ENCODE peak calls at places on chromosome 5, in six cellular contexts. One of them, this sample, is unnamed.

GRCh38 chr5:1317921-1318565 is 23.2 kb upstream of the TERT start:
- DNase-seq in neuronal stem cell: no peak
- DNase-seq in fibroblast of pulmonary artery: no peak
- DNase-seq in uterus: no peak
- DNase-seq in psoas muscle: no peak
- DNase-seq in DND-41: no peak
- DNase-seq in this sample: no peak

GRCh38 chr5:150500905-150501304 is 7.0 kb upstream of the NDST1 start:
- DNase-seq in neuronal stem cell: no peak
- DNase-seq in fibroblast of pulmonary artery: no peak
- DNase-seq in uterus: no peak
- DNase-seq in psoas muscle: no peak
- DNase-seq in DND-41: no peak
- DNase-seq in this sample: no peak

GRCh38 chr5:154756203-154756870 is 1.2 kb downstream of the LARP1 start:
- DNase-seq in neuronal stem cell: peak; percentile 24
- DNase-seq in fibroblast of pulmonary artery: no peak
- DNase-seq in uterus: peak; percentile 49
- DNase-seq in psoas muscle: peak; percentile 56
- DNase-seq in DND-41: peak; percentile 50
- DNase-seq in this sample: peak; percentile 42

GRCh38 chr5:78497573-78498533 is 137.4 kb downstream of the SCAMP1 start:
- DNase-seq in neuronal stem cell: no peak
- DNase-seq in fibroblast of pulmonary artery: no peak
- DNase-seq in uterus: no peak
- DNase-seq in psoas muscle: no peak
- DNase-seq in DND-41: no peak
- DNase-seq in this sample: no peak

GRCh38 chr5:68554566-68555279 is 339.2 kb downstream of the PIK3R1 start:
- DNase-seq in neuronal stem cell: no peak
- DNase-seq in fibroblast of pulmonary artery: peak; percentile 88
- DNase-seq in uterus: peak; percentile 86
- DNase-seq in psoas muscle: peak; percentile 55
- DNase-seq in DND-41: no peak
- DNase-seq in this sample: peak; percentile 17

GRCh38 chr5:125254267-125254666 is 507.8 kb upstream of the ZNF608 start:
- DNase-seq in neuronal stem cell: no peak
- DNase-seq in fibroblast of pulmonary artery: no peak
- DNase-seq in uterus: no peak
- DNase-seq in psoas muscle: no peak
- DNase-seq in DND-41: no peak
- DNase-seq in this sample: no peak

GRCh38 chr5:65815156-65815555 is 93.2 kb downstream of the NLN start:
- DNase-seq in neuronal stem cell: no peak
- DNase-seq in fibroblast of pulmonary artery: peak; percentile 47
- DNase-seq in uterus: no peak
- DNase-seq in psoas muscle: no peak
- DNase-seq in DND-41: no peak
- DNase-seq in this sample: peak; percentile 43

GRCh38 chr5:139141841-139142240 is 56.3 kb downstream of the SIL1 start:
- DNase-seq in neuronal stem cell: no peak
- DNase-seq in fibroblast of pulmonary artery: peak; percentile 82
- DNase-seq in uterus: peak; percentile 72
- DNase-seq in psoas muscle: peak; percentile 37
- DNase-seq in DND-41: no peak
- DNase-seq in this sample: peak; percentile 81

GRCh38 chr5:36531401-36531800 is 75.0 kb upstream of the SLC1A3 start:
- DNase-seq in neuronal stem cell: no peak
- DNase-seq in fibroblast of pulmonary artery: no peak
- DNase-seq in uterus: no peak
- DNase-seq in psoas muscle: no peak
- DNase-seq in DND-41: no peak
- DNase-seq in this sample: no peak

GRCh38 chr5:110045153-110045552 is 355.4 kb downstream of the MAN2A1 start:
- DNase-seq in neuronal stem cell: no peak
- DNase-seq in fibroblast of pulmonary artery: peak; percentile 2
- DNase-seq in uterus: no peak
- DNase-seq in psoas muscle: no peak
- DNase-seq in DND-41: no peak
- DNase-seq in this sample: no peak

GRCh38 chr5:66848749-66849641 is 252.8 kb downstream of the MAST4 start:
- DNase-seq in neuronal stem cell: no peak
- DNase-seq in fibroblast of pulmonary artery: peak; percentile 71
- DNase-seq in uterus: no peak
- DNase-seq in psoas muscle: no peak
- DNase-seq in DND-41: no peak
- DNase-seq in this sample: no peak

GRCh38 chr5:72237415-72237814 is 82.6 kb downstream of the MRPS27 start:
- DNase-seq in neuronal stem cell: no peak
- DNase-seq in fibroblast of pulmonary artery: no peak
- DNase-seq in uterus: no peak
- DNase-seq in psoas muscle: no peak
- DNase-seq in DND-41: no peak
- DNase-seq in this sample: no peak

GRCh38 chr5:111432828-111433536 is 79.4 kb downstream of the STARD4 start:
- DNase-seq in neuronal stem cell: no peak
- DNase-seq in fibroblast of pulmonary artery: peak; percentile 14
- DNase-seq in uterus: no peak
- DNase-seq in psoas muscle: no peak
- DNase-seq in DND-41: no peak
- DNase-seq in this sample: no peak

GRCh38 chr5:62143268-62144229 is 162.5 kb upstream of the KIF2A start:
- DNase-seq in neuronal stem cell: peak; percentile 33
- DNase-seq in fibroblast of pulmonary artery: peak; percentile 57
- DNase-seq in uterus: no peak
- DNase-seq in psoas muscle: no peak
- DNase-seq in DND-41: no peak
- DNase-seq in this sample: peak; percentile 16

GRCh38 chr5:1764606-1764960 is 35.1 kb downstream of the MRPL36 start:
- DNase-seq in neuronal stem cell: no peak
- DNase-seq in fibroblast of pulmonary artery: no peak
- DNase-seq in uterus: no peak
- DNase-seq in psoas muscle: no peak
- DNase-seq in DND-41: no peak
- DNase-seq in this sample: no peak

GRCh38 chr5:7926296-7926695 is 57.3 kb downstream of the MTRR start:
- DNase-seq in neuronal stem cell: no peak
- DNase-seq in fibroblast of pulmonary artery: peak; percentile 62
- DNase-seq in uterus: no peak
- DNase-seq in psoas muscle: no peak
- DNase-seq in DND-41: no peak
- DNase-seq in this sample: no peak

GRCh38 chr5:112059601-112060135 is 302.7 kb upstream of the NREP start:
- DNase-seq in neuronal stem cell: no peak
- DNase-seq in fibroblast of pulmonary artery: no peak
- DNase-seq in uterus: no peak
- DNase-seq in psoas muscle: no peak
- DNase-seq in DND-41: no peak
- DNase-seq in this sample: no peak

GRCh38 chr5:151020304-151021031 is at the start of gene GPX3:
- DNase-seq in neuronal stem cell: peak; percentile 81
- DNase-seq in fibroblast of pulmonary artery: peak; percentile 47
- DNase-seq in uterus: peak; percentile 89
- DNase-seq in psoas muscle: peak; percentile 96
- DNase-seq in DND-41: no peak
- DNase-seq in this sample: peak; percentile 66

GRCh38 chr5:107121793-107122519 is 548.8 kb downstream of the EFNA5 start:
- DNase-seq in neuronal stem cell: no peak
- DNase-seq in fibroblast of pulmonary artery: no peak
- DNase-seq in uterus: no peak
- DNase-seq in psoas muscle: no peak
- DNase-seq in DND-41: no peak
- DNase-seq in this sample: no peak

GRCh38 chr5:174327896-174328295 is 282.4 kb downstream of the NSG2 start:
- DNase-seq in neuronal stem cell: no peak
- DNase-seq in fibroblast of pulmonary artery: no peak
- DNase-seq in uterus: no peak
- DNase-seq in psoas muscle: no peak
- DNase-seq in DND-41: no peak
- DNase-seq in this sample: no peak

GRCh38 chr5:77292026-77292757 is 81.7 kb downstream of the PDE8B start:
- DNase-seq in neuronal stem cell: no peak
- DNase-seq in fibroblast of pulmonary artery: no peak
- DNase-seq in uterus: no peak
- DNase-seq in psoas muscle: no peak
- DNase-seq in DND-41: no peak
- DNase-seq in this sample: no peak

GRCh38 chr5:143120460-143121134 is 282.9 kb downstream of the NR3C1 start:
- DNase-seq in neuronal stem cell: no peak
- DNase-seq in fibroblast of pulmonary artery: no peak
- DNase-seq in uterus: no peak
- DNase-seq in psoas muscle: no peak
- DNase-seq in DND-41: no peak
- DNase-seq in this sample: peak; percentile 61

GRCh38 chr5:174751154-174751990 is 27.0 kb downstream of the MSX2 start:
- DNase-seq in neuronal stem cell: peak; percentile 52
- DNase-seq in fibroblast of pulmonary artery: no peak
- DNase-seq in uterus: no peak
- DNase-seq in psoas muscle: no peak
- DNase-seq in DND-41: no peak
- DNase-seq in this sample: no peak

DNA sequence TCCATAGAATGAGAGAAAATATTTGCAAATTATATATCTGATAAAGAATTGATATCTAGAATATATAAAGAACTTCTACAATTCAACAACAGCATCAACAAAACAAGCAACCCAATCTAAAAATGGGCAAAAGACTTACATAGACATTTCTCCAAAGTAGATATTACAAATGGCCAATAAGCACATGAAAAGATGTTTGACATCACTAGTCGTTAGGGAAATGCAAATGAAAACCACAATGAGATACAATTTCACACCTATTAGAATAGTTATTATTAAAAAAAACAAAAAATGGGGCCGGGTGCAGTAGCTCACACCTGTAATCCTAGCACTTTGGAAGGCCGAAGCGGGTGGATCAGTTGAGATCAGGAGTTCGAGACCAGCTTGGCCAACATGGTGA is 24.4 kb downstream of the CATSPER3 start:
- DNase-seq in neuronal stem cell: no peak
- DNase-seq in fibroblast of pulmonary artery: no peak
- DNase-seq in uterus: no peak
- DNase-seq in psoas muscle: no peak
- DNase-seq in DND-41: no peak
- DNase-seq in this sample: no peak
- H3K4me3 ChIP-seq in neuronal stem cell: no peak overlapping the region
- H3K4me3 ChIP-seq in fibroblast of pulmonary artery: no peak overlapping the region
- H3K4me3 ChIP-seq in uterus: no peak overlapping the region
- H3K4me3 ChIP-seq in psoas muscle: no peak overlapping the region
- H3K4me3 ChIP-seq in DND-41: no peak overlapping the region
- H3K4me3 ChIP-seq in this sample: no peak overlapping the region

GRCh38 chr5:74040811-74041491 is 415.0 kb downstream of the ARHGEF28 start:
- DNase-seq in neuronal stem cell: no peak
- DNase-seq in fibroblast of pulmonary artery: no peak
- DNase-seq in uterus: no peak
- DNase-seq in psoas muscle: no peak
- DNase-seq in DND-41: no peak
- DNase-seq in this sample: no peak

GRCh38 chr5:74041913-74042312 is 415.9 kb downstream of the ARHGEF28 start:
- DNase-seq in neuronal stem cell: no peak
- DNase-seq in fibroblast of pulmonary artery: no peak
- DNase-seq in uterus: no peak
- DNase-seq in psoas muscle: no peak
- DNase-seq in DND-41: no peak
- DNase-seq in this sample: no peak

GRCh38 chr5:74042559-74043357 is 416.8 kb downstream of the ARHGEF28 start:
- DNase-seq in neuronal stem cell: no peak
- DNase-seq in fibroblast of pulmonary artery: peak; percentile 95
- DNase-seq in uterus: no peak
- DNase-seq in psoas muscle: no peak
- DNase-seq in DND-41: no peak
- DNase-seq in this sample: no peak

GRCh38 chr5:74035521-74035937 is 409.5 kb downstream of the ARHGEF28 start:
- DNase-seq in neuronal stem cell: no peak
- DNase-seq in fibroblast of pulmonary artery: peak; percentile 85
- DNase-seq in uterus: peak; percentile 28
- DNase-seq in psoas muscle: no peak
- DNase-seq in DND-41: no peak
- DNase-seq in this sample: peak; percentile 56

GRCh38 chr5:74040065-74040551 is 414.1 kb downstream of the ARHGEF28 start:
- DNase-seq in neuronal stem cell: no peak
- DNase-seq in fibroblast of pulmonary artery: peak; percentile 74
- DNase-seq in uterus: no peak
- DNase-seq in psoas muscle: no peak
- DNase-seq in DND-41: no peak
- DNase-seq in this sample: no peak
- H3K4me3 ChIP-seq in neuronal stem cell: no peak overlapping the region
- H3K4me3 ChIP-seq in fibroblast of pulmonary artery: no peak overlapping the region
- H3K4me3 ChIP-seq in uterus: no peak overlapping the region
- H3K4me3 ChIP-seq in psoas muscle: no peak overlapping the region
- H3K4me3 ChIP-seq in DND-41: no peak overlapping the region
- H3K4me3 ChIP-seq in this sample: no peak overlapping the region

DNA sequence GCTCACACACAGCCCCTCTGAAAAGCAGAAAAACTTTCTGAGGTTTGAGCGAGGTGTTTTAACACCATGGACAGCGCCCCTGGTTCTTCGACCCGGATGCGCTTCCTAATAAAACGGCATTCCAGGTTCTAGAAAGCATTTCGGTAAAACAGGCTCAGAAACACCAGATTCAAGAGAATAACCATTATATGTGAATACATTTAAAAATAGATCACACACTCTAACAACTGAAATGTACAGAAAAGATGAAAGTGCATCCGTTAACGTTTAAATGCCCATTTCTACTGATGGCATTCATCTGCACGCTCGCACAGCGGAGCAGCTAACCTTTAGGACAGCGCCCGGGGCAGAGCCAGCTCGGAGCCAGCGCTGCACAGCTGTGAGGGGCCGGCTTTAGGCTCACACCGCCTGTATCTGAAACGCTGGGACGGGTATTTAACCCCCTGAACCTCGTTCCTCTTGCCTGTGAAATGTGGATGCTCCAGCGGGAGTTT is 26.3 kb upstream of the TENT4A start:
- DNase-seq in neuronal stem cell: peak; percentile 69
- DNase-seq in fibroblast of pulmonary artery: peak; percentile 70
- DNase-seq in uterus: no peak
- DNase-seq in psoas muscle: no peak
- DNase-seq in DND-41: peak; percentile 35
- DNase-seq in this sample: peak; percentile 7
- H3K4me3 ChIP-seq in neuronal stem cell: peak overlapping the region; percentile 50
- H3K4me3 ChIP-seq in fibroblast of pulmonary artery: peak overlapping the region; percentile 47
- H3K4me3 ChIP-seq in uterus: no peak overlapping the region
- H3K4me3 ChIP-seq in psoas muscle: peak overlapping the region; percentile 56
- H3K4me3 ChIP-seq in DND-41: no peak overlapping the region
- H3K4me3 ChIP-seq in this sample: no peak overlapping the region

DNA sequence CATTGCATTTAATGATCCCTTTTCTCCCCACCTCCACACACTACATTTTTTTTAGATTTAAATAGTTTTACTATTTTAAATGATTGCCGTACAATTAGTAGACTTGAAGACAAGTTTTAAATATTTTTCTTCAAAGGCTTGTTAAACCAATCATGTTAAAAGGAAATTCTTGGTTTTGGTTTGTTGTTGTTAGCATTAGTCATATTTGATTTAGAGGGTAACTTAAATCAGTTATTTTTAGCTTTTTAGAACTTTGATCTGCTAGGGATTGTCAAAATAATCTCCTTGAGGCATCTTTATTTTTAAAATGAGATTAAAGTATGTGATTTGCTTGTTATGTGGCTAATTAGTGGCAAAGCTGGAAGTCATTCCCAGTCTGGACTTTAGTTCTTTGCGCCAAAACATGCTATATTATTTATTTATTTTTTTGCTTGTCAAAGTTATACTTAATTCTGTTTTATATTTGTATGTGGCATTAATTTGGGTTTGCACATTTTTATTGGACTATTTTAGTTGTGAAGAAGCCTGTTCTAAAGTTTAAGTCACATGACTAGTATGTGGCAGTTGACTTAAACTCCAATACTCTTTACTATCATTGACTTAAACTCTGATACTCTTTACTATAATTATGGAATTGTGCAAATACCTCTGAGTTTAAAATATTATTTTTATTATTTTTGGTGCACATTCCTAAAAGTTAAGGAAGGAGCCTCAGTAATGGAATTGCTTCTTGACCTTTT is 14.7 kb downstream of the ITGA1 start:
- DNase-seq in neuronal stem cell: no peak
- DNase-seq in fibroblast of pulmonary artery: no peak
- DNase-seq in uterus: no peak
- DNase-seq in psoas muscle: no peak
- DNase-seq in DND-41: no peak
- DNase-seq in this sample: no peak
- H3K4me3 ChIP-seq in neuronal stem cell: peak overlapping the region; percentile 7
- H3K4me3 ChIP-seq in fibroblast of pulmonary artery: peak overlapping the region; percentile 76
- H3K4me3 ChIP-seq in uterus: peak overlapping the region; percentile 54
- H3K4me3 ChIP-seq in psoas muscle: peak overlapping the region; percentile 83
- H3K4me3 ChIP-seq in DND-41: peak overlapping the region; percentile 63
- H3K4me3 ChIP-seq in this sample: no peak overlapping the region

This sample was measured in small intestine.